ENCODE peak calls at places on chromosomes 6 and 20, in four cellular contexts. X, B, K and V are unnamed samples.

GRCh38 chr6:146503096-146503495 is 40.5 kb upstream of the RAB32 start:
- DNase-seq in X (no peak), B (no peak), K (no peak), V (no peak)

GRCh38 chr20:6074145-6074561 is 20.3 kb upstream of the LRRN4 start:
- DNase-seq in X (peak; percentile 32), B (no peak), K (peak; percentile 41), V (no peak)

GRCh38 chr6:34132486-34133185 is 13.3 kb downstream of the GRM4 start:
- DNase-seq in X (peak; percentile 72), B (no peak), K (no peak), V (no peak)

GRCh38 chr20:32168184-32168910 is 39.2 kb downstream of the PLAGL2 start:
- DNase-seq in X (peak; percentile 60), B (no peak), K (no peak), V (peak; percentile 9)

GRCh38 chr20:21326700-21327099 is 23.6 kb downstream of the XRN2 start:
- DNase-seq in X (no peak), B (no peak), K (no peak), V (no peak)

GRCh38 chr6:138115877-138116660 is 8.8 kb upstream of the PERP start:
- DNase-seq in X (peak; percentile 61), B (peak; percentile 68), K (peak; percentile 45), V (peak; percentile 55)

GRCh38 chr6:69866351-69867074 is at the start of gene COL19A1:
- DNase-seq in X (peak; percentile 11), B (no peak), K (peak; percentile 8), V (peak; percentile 46)

GRCh38 chr6:71246596-71246995 is 42.0 kb upstream of the OGFRL1 start:
- DNase-seq in X (no peak), B (no peak), K (no peak), V (no peak)

GRCh38 chr20:15703171-15703911 is 869.9 kb downstream of the KIF16B start:
- DNase-seq in X (no peak), B (no peak), K (no peak), V (no peak)

GRCh38 chr6:1313364-1313754 is 1.5 kb downstream of the FOXQ1 start:
- DNase-seq in X (no peak), B (no peak), K (no peak), V (no peak)

GRCh38 chr20:40778894-40779496 is 90.0 kb upstream of the MAFB start:
- DNase-seq in X (no peak), B (no peak), K (no peak), V (no peak)

GRCh38 chr20:11324990-11325389 is 592.7 kb upstream of the BTBD3 start:
- DNase-seq in X (no peak), B (no peak), K (no peak), V (no peak)